ENCODE peak calls at places on chromosomes 4 and X, in four cellular contexts. One of them, this sample, is unnamed.

GRCh38 chr4:82230310-82230709 is 143.5 kb downstream of the HNRNPD start:
- ATAC-seq in pancreas: no peak
- ATAC-seq in upper lobe of left lung: no peak
- ATAC-seq in heart left ventricle: no peak
- ATAC-seq in this sample: no peak

GRCh38 chrX:76148753-76149152 is 24.1 kb upstream of the PBDC1 start:
- ATAC-seq in pancreas: no peak
- ATAC-seq in upper lobe of left lung: no peak
- ATAC-seq in heart left ventricle: no peak
- ATAC-seq in this sample: no peak

GRCh38 chrX:155645180-155645579 is 32.4 kb upstream of the TMLHE start:
- ATAC-seq in pancreas: no peak
- ATAC-seq in upper lobe of left lung: no peak
- ATAC-seq in heart left ventricle: no peak
- ATAC-seq in this sample: no peak

GRCh38 chrX:66045894-66046293 is 6.0 kb upstream of the VSIG4 start:
- ATAC-seq in pancreas: no peak
- ATAC-seq in upper lobe of left lung: no peak
- ATAC-seq in heart left ventricle: no peak
- ATAC-seq in this sample: no peak

GRCh38 chr4:151624606-151625565 is 135.9 kb downstream of the GATB start:
- ATAC-seq in pancreas: no peak
- ATAC-seq in upper lobe of left lung: no peak
- ATAC-seq in heart left ventricle: no peak
- ATAC-seq in this sample: no peak

GRCh38 chr4:48255130-48255958 is 14.3 kb downstream of the TEC start:
- ATAC-seq in pancreas: no peak
- ATAC-seq in upper lobe of left lung: peak
- ATAC-seq in heart left ventricle: peak
- ATAC-seq in this sample: no peak

GRCh38 chr4:6222761-6223292 is 22.5 kb upstream of the JAKMIP1 start:
- ATAC-seq in pancreas: no peak
- ATAC-seq in upper lobe of left lung: no peak
- ATAC-seq in heart left ventricle: no peak
- ATAC-seq in this sample: no peak

GRCh38 chr4:121192500-121192899 is 28.4 kb upstream of the TNIP3 start:
- ATAC-seq in pancreas: no peak
- ATAC-seq in upper lobe of left lung: peak
- ATAC-seq in heart left ventricle: no peak
- ATAC-seq in this sample: no peak

GRCh38 chr4:53346920-53347852 is 18.7 kb downstream of the SCFD2 start:
- ATAC-seq in pancreas: no peak
- ATAC-seq in upper lobe of left lung: no peak
- ATAC-seq in heart left ventricle: peak
- ATAC-seq in this sample: no peak

GRCh38 chr4:73053974-73054480 is 15.5 kb downstream of the COX18 start:
- ATAC-seq in pancreas: no peak
- ATAC-seq in upper lobe of left lung: no peak
- ATAC-seq in heart left ventricle: no peak
- ATAC-seq in this sample: no peak

GRCh38 chrX:136199365-136199764 is 51.8 kb downstream of the MAP7D3 start:
- ATAC-seq in pancreas: no peak
- ATAC-seq in upper lobe of left lung: no peak
- ATAC-seq in heart left ventricle: no peak
- ATAC-seq in this sample: no peak

GRCh38 chrX:6371353-6371752 is 142.7 kb upstream of the NLGN4X start:
- ATAC-seq in pancreas: no peak
- ATAC-seq in upper lobe of left lung: no peak
- ATAC-seq in heart left ventricle: no peak
- ATAC-seq in this sample: no peak

GRCh38 chr4:77877167-77877566 is 14.5 kb downstream of the MRPL1 start:
- ATAC-seq in pancreas: no peak
- ATAC-seq in upper lobe of left lung: no peak
- ATAC-seq in heart left ventricle: no peak
- ATAC-seq in this sample: no peak

GRCh38 chr4:90030953-90031352 is 96.2 kb upstream of the CCSER1 start:
- ATAC-seq in pancreas: no peak
- ATAC-seq in upper lobe of left lung: no peak
- ATAC-seq in heart left ventricle: no peak
- ATAC-seq in this sample: no peak

GRCh38 chrX:16311671-16312070 is 144.4 kb downstream of the MAGEB17 start:
- ATAC-seq in pancreas: no peak
- ATAC-seq in upper lobe of left lung: no peak
- ATAC-seq in heart left ventricle: no peak
- ATAC-seq in this sample: no peak

GRCh38 chr4:16663722-16664121 is 234.7 kb downstream of the LDB2 start:
- ATAC-seq in pancreas: no peak
- ATAC-seq in upper lobe of left lung: no peak
- ATAC-seq in heart left ventricle: no peak
- ATAC-seq in this sample: peak

GRCh38 chr4:122156819-122157218 is 4.7 kb downstream of the BLTP1 start:
- ATAC-seq in pancreas: no peak
- ATAC-seq in upper lobe of left lung: no peak
- ATAC-seq in heart left ventricle: no peak
- ATAC-seq in this sample: no peak

GRCh38 chr4:181143241-181143854 is 1099.9 kb upstream of the TENM3 start:
- ATAC-seq in pancreas: peak
- ATAC-seq in upper lobe of left lung: no peak
- ATAC-seq in heart left ventricle: peak
- ATAC-seq in this sample: no peak

GRCh38 chr4:155402941-155403340 is 26.2 kb upstream of the MAP9 start:
- ATAC-seq in pancreas: no peak
- ATAC-seq in upper lobe of left lung: no peak
- ATAC-seq in heart left ventricle: no peak
- ATAC-seq in this sample: no peak

GRCh38 chr4:77854431-77855111 is 8.1 kb upstream of the MRPL1 start:
- ATAC-seq in pancreas: no peak
- ATAC-seq in upper lobe of left lung: no peak
- ATAC-seq in heart left ventricle: peak
- ATAC-seq in this sample: no peak

GRCh38 chr4:15398732-15399131 is 29.1 kb upstream of the C1QTNF7 start:
- ATAC-seq in pancreas: no peak
- ATAC-seq in upper lobe of left lung: no peak
- ATAC-seq in heart left ventricle: no peak
- ATAC-seq in this sample: no peak

GRCh38 chrX:150940844-150941495 is 42.2 kb upstream of the HMGB3 start:
- ATAC-seq in pancreas: no peak
- ATAC-seq in upper lobe of left lung: no peak
- ATAC-seq in heart left ventricle: no peak
- ATAC-seq in this sample: no peak

GRCh38 chr4:104749062-104749461 is 254.4 kb upstream of the CXXC4 start:
- ATAC-seq in pancreas: no peak
- ATAC-seq in upper lobe of left lung: no peak
- ATAC-seq in heart left ventricle: no peak
- ATAC-seq in this sample: no peak

GRCh38 chr4:103201254-103201653 is 3.1 kb upstream of the CENPE start:
- ATAC-seq in pancreas: no peak
- ATAC-seq in upper lobe of left lung: no peak
- ATAC-seq in heart left ventricle: no peak
- ATAC-seq in this sample: no peak

GRCh38 chr4:103198111-103198765 is at the start of gene CENPE:
- ATAC-seq in pancreas: peak
- ATAC-seq in upper lobe of left lung: peak
- ATAC-seq in heart left ventricle: peak
- ATAC-seq in this sample: peak

GRCh38 chr4:103201724-103202123 is 3.6 kb upstream of the CENPE start:
- ATAC-seq in pancreas: no peak
- ATAC-seq in upper lobe of left lung: no peak
- ATAC-seq in heart left ventricle: no peak
- ATAC-seq in this sample: no peak

GRCh38 chr4:103197765-103198110 is 405 bp downstream of the CENPE start:
- ATAC-seq in pancreas: peak
- ATAC-seq in upper lobe of left lung: peak
- ATAC-seq in heart left ventricle: peak
- ATAC-seq in this sample: peak

DNA sequence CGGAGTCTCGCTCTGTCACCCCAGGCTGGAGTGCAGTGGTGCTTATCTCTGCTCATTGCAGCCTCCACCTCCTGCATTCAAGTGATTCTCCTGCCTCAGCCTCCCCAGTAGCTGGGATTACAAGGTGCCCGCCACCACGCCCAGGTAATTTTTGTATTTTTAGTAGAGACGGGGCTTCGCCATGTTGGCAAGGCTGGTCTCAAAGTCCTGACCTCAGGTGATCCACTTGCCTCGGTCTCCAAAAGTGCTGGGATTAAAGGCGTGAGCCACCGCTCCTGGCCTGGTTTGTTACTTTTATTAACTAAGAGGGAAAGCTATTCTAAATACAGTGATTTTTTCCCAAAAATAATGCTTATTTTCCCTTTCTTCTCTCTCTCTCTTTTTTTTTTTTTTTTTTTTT is 866 bp upstream of the CENPE start:
- ATAC-seq in pancreas: no peak
- ATAC-seq in upper lobe of left lung: no peak
- ATAC-seq in heart left ventricle: no peak
- ATAC-seq in this sample: no peak
- H3K27ac ChIP-seq in pancreas: no peak
- H3K27ac ChIP-seq in upper lobe of left lung: no peak
- H3K27ac ChIP-seq in heart left ventricle: no peak
- H3K27ac ChIP-seq in this sample: peak

GRCh38 chrX:134608153-134608552 is 50.1 kb downstream of the PLAC1 start:
- ATAC-seq in pancreas: no peak
- ATAC-seq in upper lobe of left lung: no peak
- ATAC-seq in heart left ventricle: no peak
- ATAC-seq in this sample: no peak

GRCh38 chrX:134602410-134602809 is 55.9 kb downstream of the PLAC1 start:
- ATAC-seq in pancreas: no peak
- ATAC-seq in upper lobe of left lung: no peak
- ATAC-seq in heart left ventricle: no peak
- ATAC-seq in this sample: no peak

GRCh38 chrX:134603806-134604700 is 54.2 kb downstream of the PLAC1 start:
- ATAC-seq in pancreas: no peak
- ATAC-seq in upper lobe of left lung: no peak
- ATAC-seq in heart left ventricle: no peak
- ATAC-seq in this sample: peak

GRCh38 chrX:134607523-134607922 is 50.7 kb downstream of the PLAC1 start:
- ATAC-seq in pancreas: no peak
- ATAC-seq in upper lobe of left lung: no peak
- ATAC-seq in heart left ventricle: no peak
- ATAC-seq in this sample: no peak

DNA sequence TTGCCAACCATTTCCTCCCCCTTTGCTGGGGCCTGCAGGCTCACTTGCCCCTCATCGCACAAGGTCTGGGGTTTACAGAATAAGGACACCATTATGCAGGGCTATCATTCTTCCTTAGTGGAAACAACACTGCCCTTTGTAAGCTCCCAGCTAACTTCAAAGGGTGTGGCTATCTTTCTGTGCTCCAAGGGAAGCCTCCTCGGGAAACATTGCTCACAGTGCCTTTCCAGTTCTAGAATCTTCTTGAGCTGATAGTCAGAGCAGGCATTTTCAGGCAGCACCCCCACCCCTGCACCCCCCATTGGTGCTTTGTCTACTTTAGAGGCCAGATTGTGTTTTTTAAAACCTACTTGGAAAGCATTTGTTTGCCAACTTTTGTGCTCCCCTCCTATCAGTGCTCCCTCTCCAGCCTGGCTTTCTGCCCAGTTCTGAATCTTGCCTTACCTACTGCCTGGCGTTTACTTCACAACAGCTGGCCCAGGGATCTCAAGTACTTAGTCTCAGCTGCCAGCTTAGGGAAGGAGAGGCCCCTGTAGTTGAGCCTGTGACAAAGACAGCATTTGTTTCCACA is 53.5 kb downstream of the PLAC1 start:
- ATAC-seq in pancreas: peak
- ATAC-seq in upper lobe of left lung: no peak
- ATAC-seq in heart left ventricle: peak
- ATAC-seq in this sample: peak
- H3K27ac ChIP-seq in pancreas: no peak
- H3K27ac ChIP-seq in upper lobe of left lung: no peak
- H3K27ac ChIP-seq in heart left ventricle: no peak
- H3K27ac ChIP-seq in this sample: peak

DNA sequence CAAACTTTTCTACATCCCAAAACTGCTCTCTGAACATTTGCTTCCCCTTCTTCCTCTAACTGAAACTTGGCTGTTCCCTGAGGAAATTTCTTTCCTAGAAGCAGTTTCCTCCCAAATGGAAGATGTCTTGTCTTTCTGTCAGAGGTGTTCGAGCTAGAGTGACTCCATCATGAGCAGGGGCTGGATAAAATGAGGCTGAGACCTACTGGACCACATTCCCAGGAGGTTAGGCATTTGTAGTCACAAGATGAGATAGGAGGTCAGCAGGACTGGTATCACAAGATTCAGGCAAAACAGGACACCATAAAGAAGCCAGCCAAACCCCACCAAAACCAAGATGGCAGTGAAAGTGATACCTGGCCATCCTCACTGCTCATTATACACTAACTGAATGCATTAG is 35.8 kb upstream of the PGRMC2 start:
- ATAC-seq in pancreas: no peak
- ATAC-seq in upper lobe of left lung: no peak
- ATAC-seq in heart left ventricle: no peak
- ATAC-seq in this sample: no peak
- H3K27ac ChIP-seq in pancreas: no peak
- H3K27ac ChIP-seq in upper lobe of left lung: no peak
- H3K27ac ChIP-seq in heart left ventricle: no peak
- H3K27ac ChIP-seq in this sample: no peak

GRCh38 chr4:2260336-2261109 is 1.4 kb downstream of the MXD4 start:
- ATAC-seq in pancreas: no peak
- ATAC-seq in upper lobe of left lung: no peak
- ATAC-seq in heart left ventricle: no peak
- ATAC-seq in this sample: no peak

GRCh38 chr4:2261853-2262144 is at the start of gene MXD4:
- ATAC-seq in pancreas: no peak
- ATAC-seq in upper lobe of left lung: no peak
- ATAC-seq in heart left ventricle: no peak
- ATAC-seq in this sample: no peak

GRCh38 chr4:2262145-2262943 is 435 bp upstream of the MXD4 start:
- ATAC-seq in pancreas: peak
- ATAC-seq in upper lobe of left lung: peak
- ATAC-seq in heart left ventricle: peak
- ATAC-seq in this sample: peak

GRCh38 chr4:2259541-2260267 is 2.2 kb downstream of the MXD4 start:
- ATAC-seq in pancreas: no peak
- ATAC-seq in upper lobe of left lung: no peak
- ATAC-seq in heart left ventricle: no peak
- ATAC-seq in this sample: no peak

DNA sequence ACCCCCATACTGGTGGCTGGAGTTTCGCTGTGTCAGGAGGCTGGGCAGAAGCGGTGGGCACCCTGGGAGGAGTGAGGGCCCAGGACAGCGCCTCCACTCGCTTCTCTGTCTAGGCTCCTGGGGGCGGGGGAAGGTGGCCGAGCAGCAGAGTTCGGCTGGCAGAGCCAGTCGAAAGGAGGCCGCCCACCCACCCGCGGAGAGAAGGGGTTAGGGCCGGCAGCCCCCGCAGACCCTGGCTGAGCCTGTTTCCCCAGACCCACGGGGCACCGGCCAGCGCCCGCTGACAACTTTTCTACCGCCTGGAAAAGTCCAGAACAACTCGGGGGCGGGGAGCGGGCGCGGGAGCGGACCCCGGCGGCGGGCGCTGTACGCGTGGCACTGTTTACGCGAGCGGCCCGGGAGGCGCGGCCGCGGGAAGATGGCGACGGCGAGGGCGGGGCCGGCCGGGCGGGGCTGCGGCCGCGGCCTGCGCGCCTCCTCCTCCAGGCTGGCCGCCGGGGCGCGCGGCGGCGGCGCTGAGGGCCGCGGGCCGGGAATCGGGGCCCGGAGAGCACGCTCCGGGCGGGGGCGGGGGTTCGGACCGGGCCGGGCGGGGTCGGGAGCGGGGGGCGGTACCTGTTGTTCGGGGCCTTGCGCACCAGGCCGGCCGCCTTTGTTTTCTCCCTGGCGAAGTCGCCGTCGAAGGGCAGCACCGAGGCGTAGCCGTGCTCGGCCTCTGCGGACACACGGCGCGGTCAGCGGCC is 628 bp downstream of the MXD4 start:
- ATAC-seq in pancreas: peak
- ATAC-seq in upper lobe of left lung: no peak
- ATAC-seq in heart left ventricle: no peak
- ATAC-seq in this sample: peak
- H3K27ac ChIP-seq in pancreas: peak
- H3K27ac ChIP-seq in upper lobe of left lung: peak
- H3K27ac ChIP-seq in heart left ventricle: peak
- H3K27ac ChIP-seq in this sample: peak